ENCODE peak calls at places on chromosomes 2 and 18, in nine cellular contexts. X, V, S, G, D, Z, N, L and T are unnamed samples.
A peak's percentile ranks its signal among the peaks of the same experiment; 100 is the strongest.

GRCh38 chr2:213015387-213016165 is 135.8 kb downstream of the IKZF2 start:
- DNase-seq in X (no peak), N (no peak), V (no peak), S (no peak), L (no peak), G (no peak), D (no peak), Z (peak; percentile 1), T (peak; percentile 34)

GRCh38 chr2:231515603-231516002 is 14.6 kb downstream of the NMUR1 start:
- DNase-seq in Z (no peak), V (no peak), X (no peak), D (no peak), S (no peak), N (no peak), G (no peak), L (no peak), T (no peak)

GRCh38 chr18:48917579-48918101 is 33.1 kb downstream of the SMAD7 start:
- DNase-seq in G (no peak), X (no peak), L (no peak), Z (no peak), D (no peak), N (no peak), V (no peak), S (peak; percentile 66), T (no peak)

GRCh38 chr18:3525870-3526420 is 76.0 kb downstream of the TGIF1 start:
- DNase-seq in G (peak; percentile 49), N (peak; percentile 17), L (peak; percentile 3), X (no peak), V (peak; percentile 28), S (no peak), Z (peak; percentile 0), D (no peak), T (peak; percentile 45)

GRCh38 chr2:232681527-232681926 is 15.6 kb upstream of the GIGYF2 start:
- DNase-seq in D (no peak), X (no peak), S (peak; percentile 43), Z (no peak), L (no peak), N (no peak), V (no peak), G (no peak), T (no peak)

GRCh38 chr2:202267495-202267894 is 1.9 kb downstream of the NOP58 start:
- DNase-seq in L (no peak), V (no peak), N (peak; percentile 21), Z (no peak), G (no peak), S (no peak), D (no peak), X (no peak), T (no peak)

GRCh38 chr2:139836769-139837168 is 1056.6 kb upstream of the NXPH2 start:
- DNase-seq in G (no peak), Z (no peak), L (no peak), N (no peak), S (no peak), D (no peak), X (no peak), V (no peak), T (no peak)

GRCh38 chr2:120919771-120920437 is 184.2 kb downstream of the GLI2 start:
- DNase-seq in D (no peak), L (no peak), S (peak; percentile 93), Z (no peak), V (no peak), N (peak; percentile 72), G (no peak), X (peak; percentile 77), T (no peak)

GRCh38 chr2:241863021-241863954 is 4.6 kb upstream of the PDCD1 start:
- DNase-seq in X (no peak), S (no peak), N (peak; percentile 56), G (no peak), D (no peak), L (peak; percentile 59), V (no peak), Z (peak; percentile 36), T (no peak)

GRCh38 chr18:3350566-3351527 is 88.9 kb downstream of the MYL12B start:
- DNase-seq in S (no peak), X (no peak), D (peak; percentile 65), G (no peak), L (no peak), V (no peak), N (peak; percentile 53), Z (no peak), T (no peak)

GRCh38 chr2:23312996-23313606 is 71.9 kb upstream of the KLHL29 start:
- DNase-seq in X (peak; percentile 26), G (no peak), V (peak; percentile 44), D (no peak), L (peak; percentile 6), Z (no peak), S (no peak), N (peak; percentile 22), T (peak; percentile 63)

GRCh38 chr2:8500124-8501054 is 181.5 kb upstream of the ID2 start:
- DNase-seq in X (no peak), V (no peak), N (peak; percentile 6), G (no peak), Z (no peak), D (no peak), S (peak; percentile 39), L (no peak), T (no peak)

GRCh38 chr2:109128466-109129355 is at the start of gene SH3RF3:
- DNase-seq in L (peak; percentile 13), N (peak; percentile 52), V (peak; percentile 44), S (peak; percentile 86), X (no peak), D (no peak), G (no peak), Z (no peak), T (peak; percentile 57)

GRCh38 chr2:69177063-69177771 is 164.2 kb downstream of the ANTXR1 start:
- DNase-seq in V (no peak), X (no peak), Z (no peak), S (peak; percentile 86), G (no peak), D (no peak), N (peak; percentile 93), L (no peak), T (no peak)

GRCh38 chr2:48397846-48398245 is 132.1 kb upstream of the STON1 start:
- DNase-seq in X (no peak), N (no peak), Z (no peak), S (no peak), V (no peak), L (no peak), D (no peak), G (no peak), T (no peak)

GRCh38 chr2:46735108-46735691 is 180.4 kb downstream of the MCFD2 start:
- DNase-seq in L (no peak), X (no peak), V (no peak), N (no peak), Z (no peak), S (no peak), G (no peak), D (no peak), T (no peak)

GRCh38 chr18:62387257-62387656 is 62.1 kb downstream of the TNFRSF11A start:
- DNase-seq in S (no peak), N (no peak), D (no peak), Z (no peak), L (no peak), V (no peak), X (no peak), G (no peak), T (no peak)

GRCh38 chr18:61833387-61833786 is 59.4 kb downstream of the RNF152 start:
- DNase-seq in V (no peak), G (no peak), N (peak; percentile 89), D (no peak), X (no peak), S (no peak), Z (no peak), L (no peak), T (no peak)

GRCh38 chr18:76715012-76715608 is 107.2 kb upstream of the ZNF236 start:
- DNase-seq in S (peak; percentile 35), L (no peak), G (no peak), X (no peak), D (no peak), N (no peak), V (no peak), Z (no peak), T (no peak)

GRCh38 chr2:222049946-222050345 is 248.9 kb downstream of the PAX3 start:
- DNase-seq in V (no peak), D (no peak), X (no peak), Z (no peak), N (no peak), G (no peak), L (no peak), S (no peak), T (no peak)

GRCh38 chr2:238898534-238899281 is 50.8 kb downstream of the TWIST2 start:
- DNase-seq in Z (no peak), L (no peak), D (no peak), N (no peak), S (no peak), X (no peak), G (no peak), V (no peak), T (no peak)

GRCh38 chr2:88967844-88968243 is 276.4 kb downstream of the RPIA start:
- DNase-seq in G (no peak), S (no peak), X (no peak), N (peak; percentile 20), Z (no peak), V (no peak), D (no peak), L (no peak), T (no peak)

GRCh38 chr2:241813806-241814570 is 5.0 kb downstream of the NEU4 start:
- DNase-seq in N (no peak), L (peak; percentile 29), D (no peak), S (no peak), Z (no peak), X (no peak), G (no peak), V (peak; percentile 41), T (peak; percentile 58)

GRCh38 chr18:32026491-32027086 is 8.0 kb downstream of the RNF125 start:
- DNase-seq in G (no peak), Z (no peak), N (no peak), S (no peak), D (no peak), V (no peak), L (no peak), X (no peak), T (no peak)

GRCh38 chr2:11930211-11930761 is 183.9 kb downstream of the LPIN1 start:
- DNase-seq in Z (no peak), D (no peak), N (peak; percentile 46), L (no peak), V (no peak), G (no peak), S (no peak), X (no peak), T (no peak)

GRCh38 chr18:59842947-59843346 is 56.8 kb upstream of the PMAIP1 start:
- DNase-seq in Z (no peak), V (no peak), G (no peak), X (no peak), S (no peak), L (no peak), D (no peak), N (no peak), T (no peak)

GRCh38 chr2:241974851-241975592 is 105.5 kb downstream of the RTP5 start:
- DNase-seq in Z (no peak), L (no peak), N (no peak), D (no peak), X (no peak), V (no peak), G (no peak), S (peak; percentile 59), T (no peak)

GRCh38 chr2:117674172-117674571 is 140.3 kb upstream of the DDX18 start:
- DNase-seq in S (no peak), G (no peak), N (no peak), X (no peak), L (no peak), D (no peak), Z (no peak), V (no peak), T (no peak)

GRCh38 chr2:10469955-10470568 is 21.9 kb upstream of the ODC1 start:
- DNase-seq in G (no peak), Z (no peak), D (no peak), V (no peak), S (peak; percentile 31), L (no peak), N (no peak), X (no peak), T (no peak)

GRCh38 chr2:137826373-137827372 is 137.6 kb upstream of the HNMT start:
- DNase-seq in L (no peak), G (no peak), S (no peak), N (no peak), D (no peak), X (no peak), V (no peak), Z (no peak), T (peak; percentile 28)

GRCh38 chr2:55061534-55062344 is 11.5 kb upstream of the RTN4 start:
- DNase-seq in X (no peak), D (no peak), V (no peak), S (no peak), N (no peak), L (no peak), G (no peak), Z (no peak), T (no peak)